ENCODE peak calls at places on chromosome 12, in four cellular contexts. T, N, K and L are unnamed samples.

GRCh38 chr12:120453977-120454376 is 7.7 kb downstream of the GATC start:
- DNase-seq in T (peak; percentile 47), K (no peak), N (peak; percentile 45), L (no peak)

GRCh38 chr12:100799770-100800169 is 5.2 kb downstream of the ANO4 start:
- DNase-seq in K (no peak), T (no peak), N (no peak), L (no peak)

GRCh38 chr12:3342051-3342450 is 149.0 kb upstream of the PRMT8 start:
- DNase-seq in T (no peak), N (no peak), K (no peak), L (no peak)

GRCh38 chr12:72442217-72442616 is 170.0 kb downstream of the TRHDE start:
- DNase-seq in N (no peak), K (no peak), T (no peak), L (no peak)

GRCh38 chr12:30795660-30796507 is 41.1 kb upstream of the CAPRIN2 start:
- DNase-seq in K (peak; percentile 64), N (peak; percentile 48), T (peak; percentile 58), L (peak; percentile 54)

GRCh38 chr12:50003595-50003994 is 21.7 kb downstream of the RACGAP1 start:
- DNase-seq in N (no peak), T (no peak), K (no peak), L (no peak)

GRCh38 chr12:132043216-132043615 is 93.5 kb downstream of the EP400 start:
- DNase-seq in K (no peak), T (no peak), N (no peak), L (no peak)

GRCh38 chr12:23618718-23619117 is 330.8 kb downstream of the SOX5 start:
- DNase-seq in N (no peak), T (no peak), K (no peak), L (no peak)

GRCh38 chr12:49949866-49950265 is 671 bp upstream of the AQP2 start:
- DNase-seq in T (no peak), K (no peak), N (no peak), L (no peak)

GRCh38 chr12:47242426-47242825 is 162.7 kb upstream of the AMIGO2 start:
- DNase-seq in N (no peak), K (no peak), T (no peak), L (no peak)

GRCh38 chr12:25311501-25311900 is 60.8 kb upstream of the KRAS start:
- DNase-seq in N (no peak), K (no peak), T (no peak), L (no peak)

GRCh38 chr12:57735952-57736742 is 2.4 kb downstream of the AGAP2 start:
- DNase-seq in N (peak; percentile 37), T (peak; percentile 82), K (no peak), L (no peak)

GRCh38 chr12:43099691-43100163 is 452.3 kb downstream of the ADAMTS20 start:
- DNase-seq in N (no peak), K (no peak), T (no peak), L (no peak)

GRCh38 chr12:52870361-52871290 is 21.8 kb upstream of the KRT78 start:
- DNase-seq in N (peak; percentile 45), K (no peak), T (peak; percentile 89), L (no peak)

GRCh38 chr12:74537126-74537706 is 419 bp upstream of the ATXN7L3B start:
- DNase-seq in T (peak; percentile 25), N (peak; percentile 56), K (peak; percentile 50), L (peak; percentile 64)

GRCh38 chr12:64781374-64782029 is 22.3 kb upstream of the GNS start:
- DNase-seq in T (no peak), N (no peak), K (no peak), L (no peak)

GRCh38 chr12:65171870-65172269 is 2.5 kb downstream of the LEMD3 start:
- DNase-seq in K (no peak), T (no peak), N (no peak), L (no peak)

GRCh38 chr12:54127538-54128259 is 61.1 kb downstream of the SMUG1 start:
- DNase-seq in K (no peak), N (no peak), T (no peak), L (no peak)

GRCh38 chr12:42421844-42422779 is 96.1 kb downstream of the PPHLN1 start:
- DNase-seq in T (peak; percentile 18), K (no peak), N (no peak), L (no peak)

GRCh38 chr12:88750867-88751543 is 170.7 kb upstream of the KITLG start:
- DNase-seq in T (no peak), K (no peak), N (no peak), L (no peak)

GRCh38 chr12:88753707-88754106 is 173.4 kb upstream of the KITLG start:
- DNase-seq in K (no peak), T (no peak), N (no peak), L (no peak)

GRCh38 chr12:88756153-88756552 is 175.9 kb upstream of the KITLG start:
- DNase-seq in N (no peak), K (no peak), T (no peak), L (no peak)

GRCh38 chr12:88752183-88752582 is 171.9 kb upstream of the KITLG start:
- DNase-seq in K (no peak), N (peak; percentile 1), T (no peak), L (no peak)

DNA sequence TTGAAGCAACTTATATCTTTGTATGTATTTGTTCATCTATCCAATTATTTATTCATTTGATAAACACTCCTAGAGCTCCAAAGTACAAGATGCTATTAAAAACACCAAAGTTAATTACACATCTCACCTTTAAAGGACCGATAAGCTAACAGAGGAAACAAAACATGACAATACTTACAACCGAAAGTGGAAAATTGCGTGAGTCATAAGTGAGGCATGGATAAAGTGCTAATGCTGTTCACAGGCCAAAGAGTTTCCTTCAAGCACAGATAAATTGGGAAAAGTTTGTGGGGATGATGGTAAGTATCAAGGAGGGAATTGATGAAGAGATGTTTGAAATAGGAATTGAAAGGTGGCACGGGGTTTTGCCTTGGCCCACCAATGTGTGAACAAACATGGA is 172.8 kb upstream of the KITLG start:
- DNase-seq in K (no peak), T (no peak), N (no peak), L (no peak)
- TF ChIP-seq TCF7L2 in K (peak; percentile 97), T (no peak), N (no peak), L (no peak)

GRCh38 chr12:103470664-103471063 is 25.1 kb downstream of the C12orf42 start:
- DNase-seq in N (no peak), T (no peak), K (no peak), L (no peak)

GRCh38 chr12:103469716-103470115 is 26.1 kb downstream of the C12orf42 start:
- DNase-seq in N (no peak), T (no peak), K (no peak), L (no peak)

DNA sequence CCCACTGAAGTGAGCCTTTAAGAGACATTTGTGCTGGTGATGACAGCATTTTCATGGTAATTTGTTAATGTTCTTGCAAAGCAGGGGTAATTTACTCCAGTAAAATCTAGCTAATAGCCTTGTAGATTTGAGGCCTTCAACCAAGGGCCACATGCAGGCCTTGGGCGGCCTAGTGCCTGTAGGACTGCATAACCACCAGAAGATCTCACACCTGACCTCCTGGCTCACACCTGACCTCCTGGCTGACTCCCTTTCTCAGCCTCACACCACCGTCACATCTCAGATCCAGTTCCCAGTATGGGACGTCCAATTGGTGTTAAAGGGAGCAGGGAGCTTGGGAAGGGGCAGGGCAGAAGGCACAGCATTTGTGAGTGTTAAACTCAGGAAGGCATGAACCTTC is 26.9 kb downstream of the C12orf42 start:
- DNase-seq in N (no peak), K (no peak), T (no peak), L (no peak)
- TF ChIP-seq POLR2AphosphoS5 in N (no peak), K (no peak), T (no peak), L (no peak)

GRCh38 chr12:123269980-123270379 is 1.7 kb downstream of the CDK2AP1 start:
- DNase-seq in N (peak; percentile 92), K (no peak), T (no peak), L (no peak)

GRCh38 chr12:123273166-123273565 is 1.5 kb upstream of the CDK2AP1 start:
- DNase-seq in T (no peak), N (no peak), K (no peak), L (no peak)

GRCh38 chr12:123269395-123269892 is 2.2 kb downstream of the CDK2AP1 start:
- DNase-seq in T (peak; percentile 65), N (peak; percentile 30), K (no peak), L (no peak)

GRCh38 chr12:123270380-123271181 is 1.1 kb downstream of the CDK2AP1 start:
- DNase-seq in T (peak; percentile 73), K (no peak), N (peak; percentile 23), L (no peak)

DNA sequence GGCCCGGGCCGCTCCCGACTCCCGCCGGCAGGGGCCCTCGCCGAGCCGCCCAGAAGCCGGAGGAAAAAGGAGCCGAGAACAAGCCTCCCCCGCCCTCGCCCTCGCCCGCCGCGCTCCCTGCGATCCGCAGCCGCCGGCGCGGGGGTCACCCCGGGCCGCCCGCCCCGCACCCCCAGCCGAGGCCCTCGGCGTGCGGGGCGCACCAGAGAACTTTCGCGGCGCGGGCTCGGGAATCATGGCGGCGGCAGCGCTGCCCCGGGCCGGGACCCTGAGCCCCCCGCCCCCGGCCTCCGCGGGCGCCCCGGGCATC is 519 bp downstream of the CDK2AP1 start:
- DNase-seq in N (peak; percentile 31), K (no peak), T (peak; percentile 89), L (no peak)
- TF ChIP-seq REST in N (no peak), K (no peak), T (no peak), L (no peak)

GRCh38 chr12:56391721-56392120 is 29.1 kb upstream of the APOF start:
- DNase-seq in K (no peak), N (no peak), T (no peak), L (no peak)
- TF ChIP-seq TCF7L2 in K (no peak), N (no peak), T (no peak), L (no peak)

DNA sequence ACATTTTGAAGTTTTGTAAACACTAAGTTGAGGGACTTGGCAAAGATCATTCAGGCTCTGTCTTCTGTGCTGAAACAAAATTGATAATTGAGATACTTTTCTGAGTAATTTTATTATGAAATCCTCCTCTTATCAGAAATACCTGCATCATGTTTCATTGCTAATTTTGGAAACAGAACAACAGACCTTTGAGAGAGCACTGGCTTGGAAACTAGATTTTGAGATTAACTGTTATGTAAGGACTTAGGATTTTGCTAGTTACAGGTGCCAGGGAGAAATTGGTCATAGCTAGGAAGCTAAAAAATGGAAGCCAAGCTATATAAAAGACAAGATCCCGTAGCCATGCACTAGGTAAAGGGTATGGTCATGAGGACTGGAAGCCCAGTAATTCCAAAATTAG is 201.8 kb upstream of the DCN start:
- DNase-seq in K (no peak), T (no peak), N (no peak), L (no peak)
- TF ChIP-seq POLR2AphosphoS5 in K (no peak), T (no peak), N (no peak), L (no peak)

GRCh38 chr12:117686911-117687377 is 281.8 kb downstream of the KSR2 start:
- DNase-seq in N (peak; percentile 35), T (no peak), K (peak; percentile 76), L (peak; percentile 79)
- TF ChIP-seq REST in N (no peak), T (no peak), K (no peak), L (no peak)